ENCODE peak calls at places on chromosome 18, in seven cellular contexts. B, P, G, N, K, Y and D are unnamed samples.

GRCh38 chr18:8825729-8826375 is 120.5 kb downstream of the MTCL1 start:
- DNase-seq in B (no peak), P (no peak), G (no peak), N (no peak), K (no peak), Y (no peak), D (no peak)

GRCh38 chr18:73733376-73733775 is 414.3 kb downstream of the FBXO15 start:
- DNase-seq in B (no peak), P (no peak), G (no peak), N (no peak), K (no peak), Y (no peak), D (no peak)

GRCh38 chr18:63440219-63440618 is 17.9 kb upstream of the VPS4B start:
- DNase-seq in B (no peak), P (no peak), G (no peak), N (no peak), K (peak), Y (no peak), D (no peak)

GRCh38 chr18:398866-399637 is 101.4 kb downstream of the COLEC12 start:
- DNase-seq in B (no peak), P (no peak), G (no peak), N (no peak), K (no peak), Y (no peak), D (no peak)

GRCh38 chr18:13522861-13523660 is 203.3 kb downstream of the FAM210A start:
- DNase-seq in B (no peak), P (no peak), G (no peak), N (no peak), K (no peak), Y (peak), D (no peak)

GRCh38 chr18:51323941-51324340 is 126.5 kb upstream of the MEX3C start:
- DNase-seq in B (no peak), P (no peak), G (no peak), N (no peak), K (no peak), Y (no peak), D (no peak)

GRCh38 chr18:27185025-27185763 is at the start of gene CHST9:
- DNase-seq in B (no peak), P (peak), G (no peak), N (peak), K (no peak), Y (no peak), D (peak)

GRCh38 chr18:35732652-35733051 is 151.1 kb downstream of the GALNT1 start:
- DNase-seq in B (peak), P (no peak), G (no peak), N (no peak), K (peak), Y (no peak), D (no peak)

DNA sequence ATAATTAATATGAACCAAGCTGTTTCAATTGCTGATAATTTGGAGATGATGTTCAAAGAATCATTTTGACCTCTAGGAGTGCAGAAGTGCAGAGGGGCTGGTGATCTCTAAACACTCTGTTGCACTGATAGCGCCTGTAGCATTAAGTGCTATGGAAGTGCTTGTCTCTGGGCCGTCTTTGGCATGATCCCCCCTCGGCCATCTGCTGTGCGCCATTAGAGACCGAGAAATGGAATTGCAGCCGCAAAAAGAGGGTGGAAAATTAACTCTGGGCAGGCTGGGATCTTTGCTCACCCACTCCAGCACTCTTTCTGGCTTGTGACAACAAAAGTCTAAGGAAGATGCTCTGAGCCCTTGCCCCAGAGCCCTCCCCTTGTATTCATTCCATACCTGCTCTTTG is 23.4 kb downstream of the AKAIN1 start:
- DNase-seq in B (no peak), P (no peak), G (no peak), N (no peak), K (no peak), Y (no peak), D (no peak)
- TF ChIP-seq CTCF in B (no peak), P (no peak), G (no peak), N (no peak), K (no peak), Y (no peak), D (no peak)

DNA sequence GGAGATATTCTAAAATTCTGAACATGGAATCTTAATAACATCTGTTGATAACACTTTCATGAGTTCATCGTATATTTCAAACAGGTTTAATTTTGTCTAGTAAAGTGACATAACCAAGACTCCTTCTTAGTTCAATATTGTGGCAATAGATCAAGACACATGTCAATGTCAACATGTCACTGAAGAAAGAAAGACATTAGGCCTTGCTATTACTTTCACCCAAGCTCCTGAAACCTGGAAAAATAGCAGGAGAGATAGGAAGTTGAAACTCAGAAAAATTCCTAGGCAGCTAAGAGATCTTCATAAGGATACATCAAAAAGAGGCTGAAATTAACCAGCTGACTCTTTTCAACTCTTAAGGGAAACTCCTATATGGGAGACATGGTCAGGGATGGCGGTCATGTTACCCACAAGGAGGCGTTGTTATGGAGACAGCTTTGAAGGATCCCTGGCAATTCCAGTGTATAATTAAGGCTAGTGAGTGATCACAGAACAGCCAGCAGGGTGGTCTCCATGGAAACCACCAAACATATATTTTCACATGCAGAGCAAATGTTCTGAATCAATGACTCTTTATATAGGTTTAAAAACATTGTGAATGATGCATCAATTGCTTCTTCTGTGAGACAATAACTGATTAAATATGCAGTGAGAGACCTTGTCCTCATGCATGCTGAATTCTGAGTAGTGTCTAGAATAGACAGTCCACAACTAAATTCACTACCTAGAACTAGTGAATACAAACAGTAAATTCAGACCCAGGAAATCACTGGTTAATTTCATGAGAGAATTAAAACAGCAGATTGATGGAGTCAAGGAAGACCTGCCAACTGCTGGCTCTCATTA is 115.3 kb upstream of the RIOK3 start:
- DNase-seq in B (peak), P (peak), G (no peak), N (peak), K (peak), Y (no peak), D (no peak)
- TF ChIP-seq CTCF in B (no peak), P (peak), G (no peak), N (no peak), K (no peak), Y (no peak), D (no peak)

GRCh38 chr18:79216176-79216575 is 147.0 kb downstream of the ATP9B start:
- DNase-seq in B (no peak), P (no peak), G (no peak), N (no peak), K (no peak), Y (peak), D (no peak)
- TF ChIP-seq CTCF in B (no peak), P (no peak), G (no peak), N (no peak), K (no peak), Y (no peak), D (no peak)

DNA sequence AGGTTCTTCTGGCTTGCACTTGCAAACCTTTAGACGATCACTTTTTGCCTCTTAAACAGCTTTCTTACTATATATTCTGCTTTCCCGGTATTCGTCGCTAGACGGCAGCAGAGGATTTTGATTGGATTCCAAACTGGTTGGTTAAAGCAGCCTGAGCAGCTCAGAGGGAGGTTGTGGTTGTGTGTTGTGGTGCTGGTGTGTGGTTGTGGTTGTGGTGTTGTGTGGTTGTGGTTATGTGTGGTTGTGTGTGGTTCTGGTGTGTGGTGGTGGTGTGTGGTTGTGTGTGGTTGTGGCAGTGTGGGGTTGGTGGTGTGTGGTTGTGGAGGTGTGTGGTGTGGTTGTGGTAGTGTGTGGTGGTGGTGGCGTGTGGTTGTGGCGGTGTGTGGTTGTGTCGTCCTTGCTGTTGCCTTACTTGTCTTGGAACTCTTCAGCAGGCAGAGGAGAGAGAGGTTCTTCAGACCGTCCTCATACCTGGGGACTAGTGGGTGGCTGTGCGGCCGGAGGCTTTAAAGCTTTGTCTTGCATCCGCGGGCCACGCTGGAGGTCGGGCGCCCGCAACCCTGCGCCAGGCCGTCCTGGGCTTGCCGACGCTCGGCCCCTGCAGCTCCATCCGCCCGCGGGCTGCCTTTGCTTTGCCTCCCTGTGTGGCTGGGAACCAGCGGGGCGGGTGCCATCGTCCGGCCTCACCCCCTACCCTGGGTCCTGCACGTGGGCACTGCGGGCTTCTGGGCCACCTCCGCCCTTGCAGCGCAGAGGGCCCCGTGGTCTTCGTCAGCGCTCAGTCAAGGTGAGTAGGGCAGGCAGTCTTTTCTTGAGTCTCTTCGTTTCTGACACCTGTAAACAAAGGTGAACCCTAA is 190.8 kb downstream of the ARHGAP28 start:
- DNase-seq in B (peak), P (peak), G (peak), N (peak), K (peak), Y (no peak), D (peak)
- TF ChIP-seq CTCF in B (peak), P (peak), G (peak), N (peak), K (peak), Y (peak), D (peak)

GRCh38 chr18:48024009-48024512 is 93.6 kb upstream of the SMAD2 start:
- DNase-seq in B (no peak), P (no peak), G (no peak), N (no peak), K (no peak), Y (no peak), D (no peak)
- TF ChIP-seq CTCF in B (no peak), P (no peak), G (no peak), N (no peak), K (no peak), Y (no peak), D (no peak)

GRCh38 chr18:62033207-62033606 is 140.4 kb upstream of the RNF152 start:
- DNase-seq in B (no peak), P (no peak), G (no peak), N (no peak), K (no peak), Y (no peak), D (no peak)

GRCh38 chr18:62037012-62037742 is 144.4 kb upstream of the RNF152 start:
- DNase-seq in B (no peak), P (no peak), G (no peak), N (no peak), K (peak), Y (no peak), D (no peak)

GRCh38 chr18:62033756-62034155 is 140.9 kb upstream of the RNF152 start:
- DNase-seq in B (no peak), P (no peak), G (no peak), N (no peak), K (no peak), Y (no peak), D (no peak)

GRCh38 chr18:62037989-62038778 is 145.4 kb upstream of the RNF152 start:
- DNase-seq in B (peak), P (no peak), G (no peak), N (no peak), K (peak), Y (no peak), D (no peak)
- TF ChIP-seq CTCF in B (no peak), P (no peak), G (no peak), N (no peak), K (no peak), Y (peak), D (no peak)

GRCh38 chr18:6983366-6983765 is 134.2 kb downstream of the LAMA1 start:
- DNase-seq in B (no peak), P (no peak), G (no peak), N (no peak), K (no peak), Y (no peak), D (no peak)
- TF ChIP-seq CTCF in B (no peak), P (no peak), G (no peak), N (no peak), K (no peak), Y (no peak), D (no peak)

GRCh38 chr18:68665623-68666022 is 49.3 kb downstream of the TMX3 start:
- DNase-seq in B (no peak), P (no peak), G (no peak), N (no peak), K (no peak), Y (no peak), D (no peak)

GRCh38 chr18:68662779-68663178 is 52.1 kb downstream of the TMX3 start:
- DNase-seq in B (peak), P (peak), G (no peak), N (no peak), K (peak), Y (no peak), D (no peak)

GRCh38 chr18:68666316-68666715 is 48.6 kb downstream of the TMX3 start:
- DNase-seq in B (no peak), P (no peak), G (no peak), N (no peak), K (peak), Y (no peak), D (no peak)

GRCh38 chr18:68660355-68661183 is 54.3 kb downstream of the TMX3 start:
- DNase-seq in B (peak), P (peak), G (peak), N (peak), K (peak), Y (no peak), D (peak)
- TF ChIP-seq CTCF in B (peak), P (peak), G (peak), N (peak), K (peak), Y (peak), D (no peak)

DNA sequence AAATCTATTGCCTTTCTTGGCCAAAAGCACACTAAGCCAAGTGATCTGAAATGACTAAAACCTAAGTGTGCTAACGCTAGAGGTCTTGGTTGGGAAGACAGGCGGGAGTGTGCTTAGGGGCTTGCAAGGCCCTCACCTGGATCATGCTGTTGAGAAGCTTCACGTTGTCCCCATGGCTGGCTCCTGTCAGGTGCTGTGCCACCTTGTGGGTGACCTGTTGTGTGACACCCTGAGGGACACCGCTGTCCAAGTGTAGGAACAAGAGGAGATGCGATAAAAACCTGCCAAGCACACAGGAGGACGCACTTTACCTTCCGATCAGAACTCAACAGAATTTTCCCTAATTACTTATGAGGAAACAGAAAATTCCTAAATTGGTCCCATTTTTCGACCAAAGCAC is 50.8 kb downstream of the EPG5 start:
- DNase-seq in B (no peak), P (peak), G (peak), N (peak), K (no peak), Y (no peak), D (no peak)
- TF ChIP-seq CTCF in B (peak), P (peak), G (peak), N (peak), K (no peak), Y (no peak), D (no peak)